ENCODE peak calls at places on chromosomes 2 and 18, in eight cellular contexts. I is IMR-90; H is HepG2; W is CD4-positive, alpha-beta T cell; S is AG09309; D is tibial artery; Y is caudate nucleus; K is fibroblast of the aortic adventitia. V is an unnamed sample.
A peak's percentile ranks its signal among the peaks of the same experiment; 100 is the strongest.

GRCh38 chr2:45821558-45822271 is 170.2 kb downstream of the PRKCE start:
- DNase-seq in I (peak; percentile 69), H (peak; percentile 66), W (no peak), S (no peak), D (peak; percentile 81), Y (no peak), K (peak; percentile 67), V (no peak)

GRCh38 chr18:2997429-2997828 is 15.5 kb downstream of the LPIN2 start:
- DNase-seq in I (no peak), H (no peak), W (no peak), S (no peak), D (no peak), Y (no peak), K (no peak), V (no peak)

GRCh38 chr2:142218471-142218870 is 87.7 kb upstream of the LRP1B start:
- DNase-seq in I (peak; percentile 1), H (no peak), W (no peak), S (no peak), D (no peak), Y (no peak), K (no peak), V (no peak)

GRCh38 chr2:8640498-8640897 is 41.4 kb upstream of the ID2 start:
- DNase-seq in I (no peak), H (no peak), W (no peak), S (no peak), D (no peak), Y (no peak), K (no peak), V (no peak)

GRCh38 chr2:136173126-136173525 is 55.2 kb upstream of the CXCR4 start:
- DNase-seq in I (no peak), H (no peak), W (no peak), S (no peak), D (no peak), Y (no peak), K (no peak), V (no peak)

GRCh38 chr2:117968724-117969121 is 45.1 kb downstream of the CCDC93 start:
- DNase-seq in I (no peak), H (no peak), W (no peak), S (no peak), D (no peak), Y (no peak), K (no peak), V (no peak)

GRCh38 chr2:184599875-184600227 is 1.5 kb downstream of the ZNF804A start:
- DNase-seq in I (peak; percentile 20), H (no peak), W (no peak), S (no peak), D (no peak), Y (no peak), K (no peak), V (no peak)

GRCh38 chr18:52409732-52410131 is 69.7 kb downstream of the DCC start:
- DNase-seq in I (no peak), H (peak; percentile 12), W (no peak), S (no peak), D (no peak), Y (no peak), K (no peak), V (no peak)

GRCh38 chr2:183530333-183530901 is 406.2 kb downstream of the NUP35 start:
- DNase-seq in I (no peak), H (no peak), W (no peak), S (no peak), D (no peak), Y (no peak), K (no peak), V (no peak)

GRCh38 chr2:43132523-43133301 is 93.7 kb downstream of the ZFP36L2 start:
- DNase-seq in I (no peak), H (no peak), W (no peak), S (no peak), D (no peak), Y (no peak), K (no peak), V (no peak)

GRCh38 chr2:175036582-175037018 is 31.4 kb upstream of the CHN1 start:
- DNase-seq in I (peak; percentile 24), H (peak; percentile 60), W (no peak), S (no peak), D (no peak), Y (no peak), K (peak; percentile 40), V (no peak)

GRCh38 chr2:182456784-182457183 is 29.9 kb upstream of the PDE1A start:
- DNase-seq in I (peak; percentile 57), H (no peak), W (no peak), S (peak; percentile 40), D (no peak), Y (no peak), K (peak; percentile 37), V (no peak)

GRCh38 chr2:239257511-239257937 is 143.3 kb downstream of the HDAC4 start:
- DNase-seq in I (peak; percentile 96), H (peak; percentile 64), W (no peak), S (peak; percentile 67), D (no peak), Y (no peak), K (peak; percentile 72), V (no peak)

V was measured in right atrium auricular region.